ENCODE peak calls at places on chromosome 6, in five cellular contexts. S is H1, G is K562, A is HepG2, P is HCT116. T is an unnamed sample.

GRCh38 chr6:33956206-33956605 is 152.4 kb upstream of the MLN start:
- DNase-seq in S (no peak), G (no peak), A (no peak), P (no peak), T (no peak)

GRCh38 chr6:142927904-142928303 is 17.1 kb downstream of the HIVEP2 start:
- DNase-seq in S (no peak), G (no peak), A (peak; percentile 64), P (no peak), T (no peak)

GRCh38 chr6:85049282-85049681 is 284.9 kb upstream of the TBX18 start:
- DNase-seq in S (no peak), G (no peak), A (no peak), P (no peak), T (no peak)

GRCh38 chr6:82330171-82330804 is 33.3 kb upstream of the TPBG start:
- DNase-seq in S (no peak), G (no peak), A (no peak), P (no peak), T (no peak)

GRCh38 chr6:170128811-170129681 is 161.8 kb downstream of the DLL1 start:
- DNase-seq in S (no peak), G (no peak), A (no peak), P (no peak), T (no peak)

GRCh38 chr6:163825033-163825432 is 410.5 kb downstream of the QKI start:
- DNase-seq in S (no peak), G (no peak), A (no peak), P (no peak), T (no peak)

GRCh38 chr6:106693343-106693742 is 64.0 kb downstream of the QRSL1 start:
- DNase-seq in S (no peak), G (no peak), A (no peak), P (no peak), T (no peak)

GRCh38 chr6:96923871-96924493 is 546 bp upstream of the KLHL32 start:
- DNase-seq in S (peak; percentile 38), G (no peak), A (peak; percentile 46), P (no peak), T (no peak)

GRCh38 chr6:148682990-148683389 is 63.8 kb upstream of the UST start:
- DNase-seq in S (no peak), G (no peak), A (no peak), P (no peak), T (no peak)

GRCh38 chr6:17630511-17631073 is 30.5 kb downstream of the FAM8A1 start:
- DNase-seq in S (no peak), G (no peak), A (peak; percentile 21), P (no peak), T (no peak)

GRCh38 chr6:32327103-32327502 is 44.6 kb downstream of the TSBP1 start:
- DNase-seq in S (no peak), G (no peak), A (no peak), P (no peak), T (peak; percentile 1)

GRCh38 chr6:17831135-17831534 is 124.4 kb upstream of the NUP153 start:
- DNase-seq in S (no peak), G (no peak), A (no peak), P (no peak), T (no peak)

GRCh38 chr6:170201361-170201760 is 89.5 kb downstream of the DLL1 start:
- DNase-seq in S (no peak), G (no peak), A (no peak), P (no peak), T (no peak)

GRCh38 chr6:4599924-4600323 is 176.3 kb upstream of the CDYL start:
- DNase-seq in S (no peak), G (no peak), A (peak; percentile 28), P (peak; percentile 37), T (no peak)

GRCh38 chr6:93040375-93040774 is 379.0 kb downstream of the EPHA7 start:
- DNase-seq in S (no peak), G (no peak), A (no peak), P (no peak), T (no peak)

GRCh38 chr6:32439708-32440214 is at the start of gene HLA-DRA:
- DNase-seq in S (no peak), G (peak; percentile 59), A (peak; percentile 31), P (peak; percentile 72), T (peak; percentile 99)

GRCh38 chr6:20286968-20287565 is 74.8 kb upstream of the MBOAT1 start:
- DNase-seq in S (no peak), G (peak; percentile 39), A (no peak), P (no peak), T (no peak)

GRCh38 chr6:47180633-47181032 is 129.1 kb downstream of the TNFRSF21 start:
- DNase-seq in S (peak; percentile 10), G (peak; percentile 35), A (peak; percentile 61), P (peak; percentile 47), T (no peak)

GRCh38 chr6:116447496-116448011 is 13.6 kb upstream of the CALHM6 start:
- DNase-seq in S (no peak), G (no peak), A (no peak), P (no peak), T (no peak)

GRCh38 chr6:156601156-156601820 is 175.9 kb upstream of the ARID1B start:
- DNase-seq in S (no peak), G (no peak), A (no peak), P (no peak), T (no peak)

GRCh38 chr6:115485400-115485799 is 575.3 kb downstream of the FRK start:
- DNase-seq in S (no peak), G (no peak), A (no peak), P (no peak), T (no peak)

GRCh38 chr6:75397806-75398465 is 95.7 kb downstream of the FILIP1 start:
- DNase-seq in S (no peak), G (no peak), A (peak; percentile 26), P (no peak), T (no peak)

GRCh38 chr6:136600818-136601217 is 50.6 kb upstream of the MAP7 start:
- DNase-seq in S (no peak), G (no peak), A (no peak), P (no peak), T (no peak)

GRCh38 chr6:81697564-81697963 is 54.9 kb downstream of the TENT5A start:
- DNase-seq in S (no peak), G (no peak), A (peak; percentile 3), P (no peak), T (no peak)

GRCh38 chr6:18431581-18431980 is 44.4 kb downstream of the RNF144B start:
- DNase-seq in S (no peak), G (no peak), A (no peak), P (no peak), T (no peak)

GRCh38 chr6:31025595-31025994 is 15.3 kb downstream of the MUC22 start:
- DNase-seq in S (no peak), G (no peak), A (no peak), P (no peak), T (no peak)

GRCh38 chr6:150894935-150895686 is 29.6 kb downstream of the MTHFD1L start:
- DNase-seq in S (no peak), G (peak; percentile 29), A (peak; percentile 25), P (no peak), T (peak; percentile 61)

DNA sequence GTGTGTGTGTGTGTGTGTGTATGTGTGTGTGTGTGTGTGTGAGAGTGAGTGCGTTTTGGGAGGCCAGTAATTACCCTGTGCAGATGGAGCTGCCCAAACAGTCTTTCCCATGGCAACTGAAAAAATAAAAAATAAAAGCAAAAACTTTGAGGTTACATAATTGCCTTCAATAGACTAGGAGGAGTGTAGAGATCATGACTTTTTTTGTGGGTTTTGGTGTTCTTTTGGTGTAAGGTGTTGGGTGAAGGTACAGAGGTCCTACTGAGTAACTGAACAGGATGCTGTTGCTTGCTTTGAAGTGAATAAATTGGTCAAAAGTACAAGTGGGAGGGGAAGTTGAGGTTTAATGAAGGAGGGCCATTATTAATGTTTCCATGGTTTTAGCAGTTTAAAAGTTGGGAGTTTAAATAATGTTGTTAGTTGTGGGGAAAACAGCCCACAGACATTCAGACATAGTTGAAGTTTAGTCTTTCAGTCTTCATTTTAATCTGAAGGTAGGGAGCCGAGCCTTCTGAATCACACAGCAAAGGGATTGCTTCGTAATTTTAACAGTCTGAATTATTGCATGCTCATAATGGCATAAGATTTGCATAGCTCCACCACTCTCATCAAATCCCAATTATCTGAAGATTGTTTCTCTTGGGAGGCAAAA is 251.4 kb downstream of the PRL start:
- DNase-seq in S (no peak), G (no peak), A (no peak), P (no peak), T (no peak)
- TF ChIP-seq CEBPB in S (no peak), G (no peak), A (no peak), P (no peak), T (no peak)

GRCh38 chr6:50966986-50967385 is 148.3 kb downstream of the TFAP2B start:
- DNase-seq in S (no peak), G (no peak), A (no peak), P (no peak), T (no peak)
- TF ChIP-seq ZNF274 in S (no peak), G (no peak), A (no peak), P (no peak), T (no peak)

GRCh38 chr6:36603222-36604089 is 9.3 kb downstream of the SRSF3 start:
- DNase-seq in S (no peak), G (no peak), A (no peak), P (no peak), T (no peak)
- TF ChIP-seq CEBPB in S (no peak), G (no peak), A (no peak), P (no peak), T (no peak)

DNA sequence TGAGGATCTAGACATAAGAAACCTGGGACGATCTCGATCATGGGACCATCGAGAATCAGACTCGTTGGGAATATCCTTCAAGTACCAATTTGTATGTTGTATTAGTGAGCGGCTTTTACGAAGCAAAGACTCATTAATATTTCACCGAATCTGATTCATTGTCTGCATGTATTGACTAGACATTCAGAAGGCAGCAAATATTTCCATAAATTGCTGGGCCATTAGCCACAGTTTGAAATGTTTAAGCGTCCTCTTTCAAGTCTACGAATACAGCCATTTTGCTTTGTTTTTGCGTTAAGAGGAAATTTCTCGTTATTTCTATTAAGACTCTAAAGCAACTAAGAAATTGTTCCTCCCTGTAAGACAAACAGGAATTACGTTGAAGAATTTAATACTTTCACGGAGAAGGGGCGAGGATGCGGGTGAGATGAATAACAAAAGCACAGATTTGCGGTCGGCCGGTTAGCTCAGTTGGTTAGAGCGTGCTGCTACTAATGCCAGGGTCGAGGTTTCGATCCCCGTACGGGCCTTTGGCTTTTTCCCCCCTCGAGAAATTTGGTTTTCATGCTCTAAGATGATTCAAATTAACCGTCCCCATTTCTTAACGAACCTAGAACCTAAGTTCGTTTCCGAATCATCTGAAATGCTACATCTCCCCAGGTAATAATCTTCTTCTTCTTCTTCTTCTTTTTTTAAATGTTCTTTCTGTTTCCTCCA is 18.5 kb downstream of the POM121L2 start:
- DNase-seq in S (no peak), G (peak; percentile 81), A (peak; percentile 38), P (peak; percentile 18), T (no peak)
- TF ChIP-seq ZNF274 in S (no peak), G (no peak), A (no peak), P (no peak), T (no peak)

GRCh38 chr6:140774080-140774505 is 1358.6 kb upstream of the GJE1 start:
- DNase-seq in S (no peak), G (no peak), A (no peak), P (peak; percentile 4), T (peak; percentile 30)
- TF ChIP-seq CEBPB in S (no peak), G (no peak), A (no peak), P (no peak), T (peak; percentile 50)

DNA sequence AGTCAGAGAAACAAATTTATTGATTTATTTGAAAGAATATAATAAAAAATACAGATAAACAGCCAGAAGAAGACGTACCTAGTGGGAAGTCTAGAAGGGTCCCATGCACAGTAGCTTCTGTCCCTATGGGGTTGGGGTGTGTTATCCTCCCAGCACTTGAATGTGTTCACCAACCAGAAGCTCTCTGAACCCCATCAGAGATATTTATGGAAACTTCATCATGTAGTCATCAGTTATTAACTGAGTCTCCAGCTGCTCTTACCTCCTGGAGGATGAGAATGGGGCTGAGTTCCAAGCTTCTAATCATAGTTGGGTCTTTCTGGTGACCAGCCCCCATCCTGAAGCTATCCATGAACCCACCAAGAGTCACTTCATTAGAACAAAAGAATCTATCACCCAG is 15.4 kb upstream of the USP45 start:
- DNase-seq in S (no peak), G (no peak), A (no peak), P (no peak), T (no peak)
- TF ChIP-seq ZNF274 in S (no peak), G (no peak), A (no peak), P (no peak), T (no peak)

T was measured in GM12878.